ENCODE peak calls at places on chromosomes 6 and 20, in eight cellular contexts. C, L, N, D, E, Y, J and Z are unnamed samples.

GRCh38 chr6:6494677-6495076 is 93.8 kb upstream of the LY86 start:
- DNase-seq in N (peak), Y (no peak), C (no peak), E (peak), D (no peak), J (peak), L (no peak), Z (no peak)

GRCh38 chr6:1509241-1509640 is 100.5 kb upstream of the FOXC1 start:
- DNase-seq in D (no peak), E (no peak), L (no peak), C (no peak), Y (no peak), J (no peak), N (no peak), Z (no peak)

GRCh38 chr6:46023216-46023915 is 7.7 kb upstream of the CLIC5 start:
- DNase-seq in L (no peak), C (no peak), D (no peak), J (no peak), Y (peak), N (no peak), E (peak), Z (no peak)

GRCh38 chr20:12383770-12384304 is 466.1 kb downstream of the BTBD3 start:
- DNase-seq in Y (peak), C (no peak), J (no peak), N (no peak), L (no peak), D (no peak), E (no peak), Z (no peak)

GRCh38 chr20:25061103-25061799 is 3.3 kb upstream of the ACSS1 start:
- DNase-seq in N (no peak), L (no peak), E (peak), D (no peak), C (no peak), Y (no peak), J (no peak), Z (no peak)

GRCh38 chr6:12266571-12266970 is 23.6 kb upstream of the EDN1 start:
- DNase-seq in N (no peak), Y (peak), D (peak), E (no peak), C (no peak), L (peak), J (no peak), Z (no peak)

GRCh38 chr6:158819977-158820632 is 937 bp upstream of the EZR start:
- DNase-seq in E (no peak), J (no peak), Y (peak), C (no peak), L (no peak), N (no peak), D (no peak), Z (no peak)

GRCh38 chr6:137389150-137389664 is 105.0 kb downstream of the OLIG3 start:
- DNase-seq in J (peak), L (no peak), Y (no peak), E (peak), D (no peak), N (no peak), C (no peak), Z (peak)

GRCh38 chr20:63752411-63753101 is 13.0 kb downstream of the SLC2A4RG start:
- DNase-seq in J (no peak), L (no peak), Y (no peak), N (no peak), D (no peak), E (no peak), C (no peak), Z (no peak)

GRCh38 chr6:166277021-166277420 is 31.2 kb downstream of the PRR18 start:
- DNase-seq in Y (peak), J (no peak), L (no peak), N (no peak), D (peak), E (no peak), C (no peak), Z (no peak)

GRCh38 chr20:266604-267562 is 9.4 kb downstream of the DEFB132 start:
- DNase-seq in C (peak), E (peak), L (peak), J (peak), Y (peak), N (peak), D (no peak), Z (no peak)

GRCh38 chr6:113901482-113901881 is 44.3 kb downstream of the MARCKS start:
- DNase-seq in D (no peak), E (no peak), L (peak), J (no peak), C (no peak), Y (peak), N (no peak), Z (no peak)

GRCh38 chr6:147873826-147874225 is 365.3 kb downstream of the SAMD5 start:
- DNase-seq in L (peak), E (no peak), D (no peak), N (no peak), J (no peak), Y (no peak), C (no peak), Z (no peak)

GRCh38 chr20:60255426-60255825 is 297.2 kb downstream of the CDH26 start:
- DNase-seq in J (peak), C (no peak), E (no peak), L (no peak), Y (no peak), N (no peak), D (no peak), Z (no peak)

GRCh38 chr6:6546318-6547110 is 42.0 kb upstream of the LY86 start:
- DNase-seq in C (peak), D (no peak), L (peak), E (peak), N (peak), Y (peak), J (peak), Z (no peak)

GRCh38 chr6:112620832-112621569 is 273.9 kb downstream of the RFPL4B start:
- DNase-seq in J (peak), N (no peak), Y (peak), E (no peak), L (peak), D (no peak), C (no peak), Z (no peak)

GRCh38 chr20:64247312-64247627 is 8.3 kb upstream of the PCMTD2 start:
- DNase-seq in J (no peak), C (no peak), N (no peak), L (no peak), E (no peak), Y (no peak), D (no peak), Z (no peak)

GRCh38 chr6:3619800-3620199 is 131.7 kb downstream of the PXDC1 start:
- DNase-seq in E (no peak), N (no peak), L (no peak), D (no peak), C (no peak), J (no peak), Y (no peak), Z (no peak)

GRCh38 chr6:118559659-118560058 is 11.6 kb downstream of the PLN start:
- DNase-seq in C (no peak), D (no peak), E (no peak), N (no peak), Y (no peak), J (no peak), L (peak), Z (no peak)

GRCh38 chr6:125995972-125996580 is 9.7 kb downstream of the TRMT11 start:
- DNase-seq in C (no peak), E (no peak), L (peak), D (peak), J (peak), Y (peak), N (peak), Z (no peak)

GRCh38 chr6:120005292-120005976 is 655.9 kb upstream of the MAN1A1 start:
- DNase-seq in L (no peak), C (no peak), D (no peak), J (no peak), E (no peak), Y (peak), N (no peak), Z (no peak)

GRCh38 chr20:46746972-46747371 is 37.5 kb downstream of the SLC2A10 start:
- DNase-seq in L (peak), D (no peak), N (no peak), E (no peak), C (no peak), J (no peak), Y (peak), Z (no peak)

GRCh38 chr6:56669585-56669984 is 26.9 kb upstream of the DST start:
- DNase-seq in E (no peak), J (no peak), Y (no peak), C (no peak), N (no peak), L (no peak), D (no peak), Z (no peak)

GRCh38 chr6:10315034-10315433 is 99.8 kb downstream of the TFAP2A start:
- DNase-seq in N (no peak), E (no peak), C (no peak), J (no peak), L (no peak), Y (no peak), D (no peak), Z (no peak)

GRCh38 chr6:40877362-40877761 is 161.7 kb downstream of the UNC5CL start:
- DNase-seq in Y (no peak), J (no peak), D (no peak), N (no peak), E (no peak), C (no peak), L (no peak), Z (no peak)

GRCh38 chr6:133467982-133468380 is 226.8 kb downstream of the EYA4 start:
- DNase-seq in E (no peak), J (no peak), Y (peak), C (no peak), L (peak), N (no peak), D (peak), Z (no peak)

GRCh38 chr6:3526962-3527796 is 70.3 kb upstream of the SLC22A23 start:
- DNase-seq in L (peak), Y (peak), D (no peak), E (no peak), C (no peak), N (no peak), J (no peak), Z (peak)

GRCh38 chr6:73565767-73566485 is 45.1 kb upstream of the EEF1A1 start:
- DNase-seq in J (no peak), C (no peak), N (peak), E (no peak), Y (no peak), D (no peak), L (peak), Z (peak)

GRCh38 chr6:134589512-134589911 is 271.6 kb upstream of the SGK1 start:
- DNase-seq in C (no peak), N (no peak), Y (peak), J (no peak), E (no peak), D (peak), L (peak), Z (peak)

GRCh38 chr6:24494726-24495515 is at the start of gene ALDH5A1:
- DNase-seq in Y (peak), D (peak), E (peak), N (peak), J (peak), C (peak), L (peak), Z (no peak)

GRCh38 chr6:116572162-116572561 is 858 bp downstream of the RWDD1 start:
- DNase-seq in Y (peak), J (peak), N (peak), E (no peak), D (no peak), L (peak), C (no peak), Z (no peak)

GRCh38 chr6:34810936-34811632 is 19.2 kb downstream of the BLTP3A start:
- DNase-seq in C (no peak), N (no peak), E (no peak), Y (no peak), J (peak), D (no peak), L (peak), Z (no peak)

GRCh38 chr6:51648236-51648635 is 439.2 kb downstream of the PKHD1 start:
- DNase-seq in C (no peak), N (peak), Y (no peak), J (peak), D (no peak), L (no peak), E (no peak), Z (no peak)
- H3K4me3 ChIP-seq in C (no peak), N (no peak), Y (no peak), J (no peak), D (no peak), L (no peak), E (no peak), Z (no peak)

DNA sequence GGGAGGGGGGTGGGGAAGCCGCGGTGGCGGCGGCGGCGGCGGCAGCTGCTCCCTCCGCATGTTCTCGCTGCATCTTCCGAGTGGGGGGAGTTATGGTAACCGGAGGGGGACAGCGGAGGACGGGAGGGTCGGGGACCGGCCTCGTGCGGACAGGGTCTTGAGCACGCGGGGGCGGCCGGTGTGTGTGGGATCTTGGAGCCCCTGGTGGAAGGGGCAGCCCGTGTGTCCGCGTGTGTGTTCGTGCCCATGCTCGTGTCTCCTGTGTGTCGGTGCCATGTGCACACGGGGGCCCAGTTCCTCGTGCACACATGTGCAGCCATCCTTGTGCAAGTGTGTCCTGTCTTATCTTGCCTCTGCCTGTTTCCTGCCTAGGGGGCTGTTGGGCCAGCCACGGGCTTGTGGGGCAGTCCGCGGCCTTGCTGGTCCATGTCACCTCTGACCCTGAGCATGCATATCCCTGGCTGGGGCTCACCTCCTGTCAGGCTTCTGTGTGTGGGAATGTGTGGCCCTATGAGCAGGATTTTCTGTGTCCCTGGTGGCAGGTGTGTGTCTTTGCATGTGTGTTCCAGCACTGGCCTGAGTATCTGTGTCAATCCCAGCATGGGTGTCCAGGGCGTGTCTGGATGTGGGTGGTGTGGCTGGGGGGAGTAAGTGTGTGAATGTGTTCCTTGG is 8.5 kb downstream of the SYNGAP1 start:
- DNase-seq in J (peak), L (no peak), Y (no peak), C (no peak), N (peak), D (no peak), E (no peak), Z (no peak)
- TF ChIP-seq CTCF in J (peak), L (no peak), Y (peak), C (no peak), N (peak), D (peak), E (peak), Z (peak)

DNA sequence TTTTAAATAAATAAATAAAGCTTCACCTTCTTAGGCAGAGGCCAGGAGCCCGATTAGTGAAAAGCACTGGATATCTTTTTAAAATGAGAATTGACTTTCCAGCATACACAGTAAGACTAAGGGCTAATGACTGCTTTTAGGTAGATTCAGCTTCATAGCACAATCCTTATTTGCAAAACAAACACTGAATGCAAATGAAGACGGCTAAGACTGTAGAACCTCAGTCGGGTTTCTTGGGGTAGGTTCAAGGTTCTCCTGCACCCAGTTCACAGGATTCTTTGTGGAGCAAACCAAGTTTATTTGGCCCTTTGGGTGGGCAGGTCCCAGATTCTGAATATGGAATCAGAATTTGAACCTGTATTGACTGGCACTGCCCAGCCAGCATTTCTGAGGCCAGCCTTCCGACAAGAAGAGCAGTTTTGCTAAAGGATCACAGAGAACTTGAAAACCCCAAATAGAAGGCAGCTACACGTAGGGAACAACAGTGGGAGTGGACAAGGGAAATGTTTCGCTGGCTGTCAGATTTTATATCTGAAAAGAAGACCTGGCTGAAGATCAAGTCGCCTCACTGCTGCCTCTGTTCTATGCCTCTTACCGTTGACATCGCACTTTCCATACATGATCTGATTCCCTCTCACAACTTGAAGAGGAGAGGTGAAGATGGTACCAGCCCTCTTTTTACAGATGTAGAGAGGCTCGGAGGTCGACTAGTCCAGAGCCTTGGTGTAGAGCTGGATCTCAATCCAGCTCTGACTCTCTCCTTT is 8.2 kb downstream of the TRERF1 start:
- DNase-seq in E (no peak), D (no peak), L (no peak), C (no peak), N (no peak), Y (peak), J (no peak), Z (no peak)
- H3K4me3 ChIP-seq in E (no peak), D (no peak), L (no peak), C (no peak), N (no peak), Y (peak), J (no peak), Z (no peak)

GRCh38 chr6:39302011-39302410 is 12.2 kb downstream of the KCNK17 start:
- DNase-seq in N (no peak), J (no peak), Y (no peak), E (no peak), D (no peak), L (no peak), C (no peak), Z (no peak)

GRCh38 chr6:39301606-39302005 is 12.6 kb downstream of the KCNK17 start:
- DNase-seq in C (no peak), E (no peak), J (no peak), Y (no peak), D (no peak), N (no peak), L (no peak), Z (no peak)

GRCh38 chr6:39302669-39303424 is 11.4 kb downstream of the KCNK17 start:
- DNase-seq in N (peak), C (peak), L (peak), J (peak), Y (peak), D (peak), E (peak), Z (no peak)

GRCh38 chr6:39304951-39305350 is 9.3 kb downstream of the KCNK17 start:
- DNase-seq in J (no peak), L (no peak), E (no peak), C (no peak), N (no peak), D (no peak), Y (no peak), Z (no peak)

GRCh38 chr6:39303425-39304153 is 10.6 kb downstream of the KCNK17 start:
- DNase-seq in D (no peak), N (no peak), L (no peak), Y (no peak), C (no peak), J (no peak), E (no peak), Z (no peak)
- TF ChIP-seq CTCF in D (no peak), N (no peak), L (no peak), Y (no peak), C (peak), J (no peak), E (no peak), Z (no peak)

DNA sequence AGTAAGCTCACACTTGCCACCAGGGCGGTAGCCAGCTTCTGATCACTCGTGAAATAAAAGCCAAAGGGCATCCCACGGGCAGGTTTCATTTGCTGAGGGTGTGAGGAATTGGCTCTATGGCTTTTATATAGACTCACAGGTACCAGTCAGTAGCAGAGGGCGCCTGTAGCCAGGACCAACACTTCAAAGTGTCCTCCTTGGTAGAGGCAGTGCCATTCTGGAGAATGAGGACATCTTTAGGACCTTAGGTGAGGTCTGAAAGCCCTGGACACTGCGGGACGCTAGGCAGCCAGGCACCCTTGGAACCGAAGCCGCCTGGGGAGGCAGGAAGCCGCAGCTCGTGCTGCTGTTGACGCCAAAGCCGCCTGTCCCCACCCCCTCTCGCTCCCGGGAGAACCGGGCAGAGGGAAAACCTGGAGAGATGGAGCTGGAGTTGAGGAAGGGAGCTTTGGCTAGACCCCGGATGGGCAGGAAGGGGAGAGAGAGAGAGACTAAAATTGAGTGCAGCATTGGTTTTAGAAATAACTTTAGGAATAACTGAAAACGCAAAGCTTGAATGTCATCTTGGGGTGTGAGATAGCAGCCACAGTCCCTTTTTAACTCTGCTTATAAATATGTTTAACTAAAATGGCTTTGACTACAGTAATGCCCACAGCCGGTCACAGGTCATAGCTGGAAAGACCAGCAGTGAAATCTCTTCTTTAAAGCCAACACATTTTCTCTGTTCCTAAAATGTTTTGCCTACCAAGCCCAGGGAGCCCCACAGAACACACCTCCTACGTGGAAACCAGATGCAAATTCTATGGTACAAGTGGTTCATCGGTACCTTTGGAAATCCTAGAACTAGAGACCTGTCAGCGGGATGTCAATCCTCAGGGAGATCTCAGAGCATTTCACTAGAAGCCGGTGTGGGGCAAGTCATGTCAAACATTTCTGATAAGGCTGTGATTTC is 128.5 kb upstream of the CDYL start:
- DNase-seq in D (peak), L (peak), E (peak), C (peak), N (peak), Y (peak), J (peak), Z (no peak)
- H3K4me3 ChIP-seq in D (peak), L (peak), E (peak), C (peak), N (peak), Y (peak), J (peak), Z (peak)